ENCODE peak calls at places on chromosomes 13 and 19, in eight cellular contexts. D is GM23248; N is ovary; V is neural progenitor cell; S is heart right ventricle; O is effector memory CD4-positive, alpha-beta T cell; B is suprapubic skin; I is fibroblast of lung. Y is an unnamed sample.

GRCh38 chr13:59776924-59777690 is 386.6 kb downstream of the DIAPH3 start:
- DNase-seq in D (peak; percentile 88), N (no peak), V (no peak), S (no peak), O (no peak), B (no peak), I (peak; percentile 88), Y (no peak)

GRCh38 chr19:50329146-50329925 is at the start of gene KCNC3:
- DNase-seq in D (peak; percentile 95), N (peak; percentile 80), V (peak; percentile 100), S (peak; percentile 98), O (peak; percentile 79), B (peak; percentile 99), I (peak; percentile 83), Y (peak; percentile 98)

GRCh38 chr13:50358221-50358620 is 343.0 kb downstream of the KCNRG start:
- DNase-seq in D (no peak), N (no peak), V (no peak), S (no peak), O (no peak), B (no peak), I (peak; percentile 18), Y (no peak)

GRCh38 chr19:30898353-30899103 is 450.7 kb downstream of the TSHZ3 start:
- DNase-seq in D (no peak), N (no peak), V (no peak), S (no peak), O (no peak), B (no peak), I (no peak), Y (no peak)

GRCh38 chr19:52527954-52528326 is 472 bp downstream of the ZNF808 start:
- DNase-seq in D (peak; percentile 56), N (peak; percentile 15), V (peak; percentile 47), S (peak; percentile 21), O (no peak), B (peak; percentile 60), I (peak; percentile 2), Y (no peak)

GRCh38 chr19:42288881-42289555 is 12.9 kb upstream of the PRR19 start:
- DNase-seq in D (no peak), N (peak; percentile 17), V (no peak), S (no peak), O (no peak), B (no peak), I (no peak), Y (no peak)

GRCh38 chr13:74288361-74288911 is 154.2 kb upstream of the KLF12 start:
- DNase-seq in D (no peak), N (no peak), V (peak; percentile 13), S (peak; percentile 35), O (peak; percentile 2), B (no peak), I (peak; percentile 14), Y (no peak)

GRCh38 chr19:37007587-37008220 is 70.5 kb upstream of the ZNF420 start:
- DNase-seq in D (peak; percentile 12), N (peak; percentile 62), V (no peak), S (peak; percentile 87), O (peak; percentile 6), B (no peak), I (peak; percentile 71), Y (no peak)

GRCh38 chr13:51882570-51883225 is 20.9 kb downstream of the CCDC70 start:
- DNase-seq in D (no peak), N (no peak), V (no peak), S (no peak), O (no peak), B (no peak), I (no peak), Y (no peak)

GRCh38 chr13:89925107-89925506 is 1422.4 kb upstream of the MIR17HG start:
- DNase-seq in D (peak; percentile 42), N (no peak), V (peak; percentile 57), S (no peak), O (no peak), B (no peak), I (peak; percentile 77), Y (no peak)

GRCh38 chr19:47056416-47056815 is 8.0 kb upstream of the TMEM160 start:
- DNase-seq in D (no peak), N (no peak), V (no peak), S (no peak), O (no peak), B (no peak), I (no peak), Y (no peak)

GRCh38 chr13:65560936-65561335 is 1669.2 kb downstream of the PCDH9 start:
- DNase-seq in D (no peak), N (no peak), V (no peak), S (no peak), O (no peak), B (no peak), I (no peak), Y (no peak)

GRCh38 chr13:51920786-51921185 is 59.0 kb downstream of the CCDC70 start:
- DNase-seq in D (no peak), N (no peak), V (no peak), S (no peak), O (no peak), B (no peak), I (no peak), Y (no peak)

DNA sequence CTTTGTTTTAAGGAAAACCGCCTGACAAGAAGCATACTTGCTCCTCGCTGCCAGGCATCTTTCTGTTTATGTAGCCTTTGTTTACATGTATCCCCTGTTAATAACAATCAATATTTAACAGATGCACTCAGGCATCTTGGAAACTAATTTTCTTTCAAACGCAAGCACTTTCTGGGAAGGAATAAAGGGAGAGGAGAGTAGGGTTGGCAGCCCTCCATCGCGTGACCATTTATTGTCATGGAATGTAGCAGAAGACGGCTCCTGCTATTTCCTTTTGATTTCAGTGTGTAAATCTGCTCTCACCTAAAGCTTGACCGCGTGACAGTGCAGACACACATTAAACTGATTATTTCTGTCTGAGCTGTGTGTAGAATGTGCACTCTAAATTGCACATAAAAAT is 223.3 kb upstream of the MAB21L1 start:
- DNase-seq in D (peak; percentile 85), N (peak; percentile 23), V (no peak), S (no peak), O (no peak), B (peak; percentile 57), I (peak; percentile 40), Y (no peak)
- H3K4me3 ChIP-seq in D (peak overlapping the region; percentile 66), N (no peak overlapping the region), V (no peak overlapping the region), S (no peak overlapping the region), O (no peak overlapping the region), B (no peak overlapping the region), I (peak overlapping the region; percentile 41), Y (no peak overlapping the region)

GRCh38 chr19:2976609-2977000 is 759 bp upstream of the TLE6 start:
- DNase-seq in D (peak; percentile 17), N (no peak), V (peak; percentile 38), S (no peak), O (no peak), B (no peak), I (no peak), Y (no peak)

GRCh38 chr19:2974342-2974932 is 2.9 kb upstream of the TLE6 start:
- DNase-seq in D (peak; percentile 21), N (peak; percentile 26), V (peak; percentile 36), S (peak; percentile 32), O (no peak), B (peak; percentile 78), I (no peak), Y (no peak)

GRCh38 chr19:2977001-2977685 is at the start of gene TLE6:
- DNase-seq in D (peak; percentile 97), N (peak; percentile 92), V (peak; percentile 98), S (peak; percentile 97), O (peak; percentile 88), B (peak; percentile 97), I (peak; percentile 91), Y (peak; percentile 96)

GRCh38 chr19:2978467-2978767 is 1.1 kb downstream of the TLE6 start:
- DNase-seq in D (no peak), N (no peak), V (no peak), S (no peak), O (no peak), B (no peak), I (no peak), Y (no peak)

DNA sequence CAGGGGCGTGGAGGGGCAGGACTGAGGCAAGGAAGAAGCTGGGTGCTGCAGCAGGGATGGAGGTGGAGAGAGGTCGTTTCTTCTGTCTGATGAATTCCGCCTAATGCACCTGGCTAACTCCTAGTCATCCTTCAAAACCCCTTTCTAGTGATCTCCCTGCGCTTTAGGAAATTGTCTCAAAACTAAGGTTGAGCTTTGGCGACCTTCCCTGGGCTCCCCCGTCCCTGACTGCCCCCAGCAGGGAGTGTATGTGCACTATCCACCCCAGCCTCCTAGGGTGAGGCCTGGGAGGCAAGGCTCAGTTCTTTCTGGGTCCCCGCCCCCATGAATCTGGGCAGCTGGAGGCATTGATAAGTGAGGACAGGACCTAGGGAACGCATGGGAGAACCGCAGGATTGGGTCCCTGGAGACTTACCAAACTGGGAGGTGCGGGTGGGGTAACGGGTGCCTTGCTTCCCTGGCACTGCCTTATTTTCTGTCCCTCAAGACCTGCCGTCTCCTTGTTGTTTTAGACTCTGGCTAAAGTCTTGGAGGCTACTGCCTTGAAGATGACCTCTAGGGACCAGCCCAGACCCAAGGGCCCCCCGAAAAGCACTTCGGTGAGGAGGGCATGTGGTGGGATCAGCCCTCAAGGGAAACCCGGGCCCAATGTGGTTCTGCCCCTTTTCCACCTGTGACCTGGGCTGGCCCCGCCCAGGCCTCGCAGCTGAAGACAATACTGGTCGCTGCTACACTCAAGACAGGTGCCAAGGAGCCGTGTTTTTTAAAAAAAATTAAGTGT is 512 bp downstream of the TLE6 start:
- DNase-seq in D (no peak), N (no peak), V (peak; percentile 23), S (no peak), O (no peak), B (no peak), I (no peak), Y (no peak)
- H3K4me3 ChIP-seq in D (no peak overlapping the region), N (no peak overlapping the region), V (peak overlapping the region; percentile 17), S (peak overlapping the region; percentile 63), O (no peak overlapping the region), B (peak overlapping the region; percentile 49), I (peak overlapping the region; percentile 14), Y (peak overlapping the region; percentile 33)

GRCh38 chr13:30371649-30372265 is 50.5 kb upstream of the UBE2L5 start:
- DNase-seq in D (peak; percentile 86), N (no peak), V (no peak), S (no peak), O (peak; percentile 43), B (no peak), I (peak; percentile 50), Y (no peak)

GRCh38 chr13:30370916-30371521 is 51.3 kb upstream of the UBE2L5 start:
- DNase-seq in D (no peak), N (no peak), V (no peak), S (no peak), O (no peak), B (no peak), I (no peak), Y (no peak)

GRCh38 chr13:30375436-30375835 is 46.9 kb upstream of the UBE2L5 start:
- DNase-seq in D (no peak), N (no peak), V (no peak), S (no peak), O (no peak), B (no peak), I (no peak), Y (no peak)

GRCh38 chr13:30376426-30377311 is 45.6 kb upstream of the UBE2L5 start:
- DNase-seq in D (no peak), N (no peak), V (no peak), S (no peak), O (peak; percentile 60), B (no peak), I (no peak), Y (no peak)

GRCh38 chr13:30373727-30374126 is 48.6 kb upstream of the UBE2L5 start:
- DNase-seq in D (no peak), N (no peak), V (no peak), S (no peak), O (peak; percentile 39), B (no peak), I (no peak), Y (no peak)
- H3K4me3 ChIP-seq in D (no peak overlapping the region), N (no peak overlapping the region), V (no peak overlapping the region), S (no peak overlapping the region), O (no peak overlapping the region), B (no peak overlapping the region), I (no peak overlapping the region), Y (no peak overlapping the region)

GRCh38 chr19:8608858-8609209 is 1.7 kb downstream of the ADAMTS10 start:
- DNase-seq in D (no peak), N (no peak), V (no peak), S (no peak), O (no peak), B (no peak), I (no peak), Y (no peak)
- H3K4me3 ChIP-seq in D (peak overlapping the region; percentile 76), N (peak overlapping the region; percentile 58), V (peak overlapping the region; percentile 76), S (peak overlapping the region; percentile 74), O (no peak overlapping the region), B (peak overlapping the region; percentile 56), I (peak overlapping the region; percentile 77), Y (no peak overlapping the region)